ENCODE peak calls at places on chromosomes 6 and 20, in seven cellular contexts. T is left ventricle myocardium inferior, R is astrocyte, J is GM23338, V is gastrocnemius medialis, G is breast epithelium, L is NT2/D1. D is an unnamed sample.

GRCh38 chr20:2210646-2211556 is 84.9 kb upstream of the TGM3 start:
- DNase-seq in R (peak; percentile 65), G (no peak), T (peak; percentile 29), V (peak; percentile 17), L (no peak), J (peak; percentile 14), D (no peak)

GRCh38 chr20:24648481-24648880 is 179.1 kb downstream of the SYNDIG1 start:
- DNase-seq in T (no peak), L (no peak), G (no peak), V (no peak), J (no peak), R (no peak), D (no peak)

GRCh38 chr6:154435400-154435945 is 75.0 kb downstream of the CNKSR3 start:
- DNase-seq in G (no peak), T (no peak), R (peak; percentile 16), J (no peak), V (no peak), L (no peak), D (no peak)

GRCh38 chr20:4225778-4226177 is 210.4 kb upstream of the RNF24 start:
- DNase-seq in L (no peak), V (no peak), J (no peak), G (no peak), T (no peak), R (peak; percentile 99), D (no peak)

GRCh38 chr6:134240664-134241431 is 77.1 kb downstream of the SGK1 start:
- DNase-seq in L (no peak), T (peak; percentile 61), G (no peak), R (no peak), J (no peak), V (peak; percentile 47), D (no peak)

GRCh38 chr6:35449287-35449881 is 2.8 kb upstream of the FANCE start:
- DNase-seq in L (no peak), V (no peak), T (no peak), G (no peak), R (peak; percentile 38), J (peak; percentile 93), D (no peak)

GRCh38 chr6:40998661-40999060 is 40.4 kb downstream of the UNC5CL start:
- DNase-seq in V (peak; percentile 34), J (no peak), G (no peak), R (no peak), L (no peak), T (no peak), D (no peak)

GRCh38 chr6:152301806-152302568 is 335.2 kb downstream of the SYNE1 start:
- DNase-seq in L (peak; percentile 75), V (peak; percentile 76), G (peak; percentile 77), T (peak; percentile 89), J (peak; percentile 89), R (peak; percentile 84), D (peak; percentile 68)

GRCh38 chr20:47293524-47294157 is 62.9 kb downstream of the ZMYND8 start:
- DNase-seq in G (no peak), V (no peak), J (no peak), T (no peak), R (no peak), L (no peak), D (no peak)

GRCh38 chr20:47792021-47792618 is 6.8 kb upstream of the SULF2 start:
- DNase-seq in V (peak; percentile 78), G (peak; percentile 67), J (no peak), T (peak; percentile 64), R (peak; percentile 98), L (peak; percentile 59), D (no peak)

GRCh38 chr6:128265706-128266105 is 254.7 kb downstream of the PTPRK start:
- DNase-seq in V (no peak), J (no peak), R (no peak), L (no peak), G (no peak), T (no peak), D (no peak)

GRCh38 chr6:43495409-43495941 is 14.7 kb downstream of the LRRC73 start:
- DNase-seq in J (no peak), G (no peak), V (no peak), T (no peak), L (no peak), R (no peak), D (no peak)
- H3K4me1 ChIP-seq in J (peaks cover 16% of the 10 kb centered on the region), G (peaks cover 6% of the 10 kb centered on the region), V (peaks cover 31% of the 10 kb centered on the region), T (no peaks in the 10 kb centered on the region), L (peaks cover 12% of the 10 kb centered on the region), R (peaks cover 39% of the 10 kb centered on the region), D (peaks cover 50% of the 10 kb centered on the region)

GRCh38 chr6:31654574-31655348 is 933 bp upstream of the APOM start:
- DNase-seq in G (no peak), J (no peak), V (no peak), L (no peak), R (no peak), T (no peak), D (no peak)
- H3K4me1 ChIP-seq in G (peaks cover 15% of the 10 kb centered on the region), J (peaks cover 14% of the 10 kb centered on the region), V (peaks cover 39% of the 10 kb centered on the region), L (peaks cover 8% of the 10 kb centered on the region), R (peaks cover 39% of the 10 kb centered on the region), T (peaks cover 59% of the 10 kb centered on the region), D (peaks cover 12% of the 10 kb centered on the region)

GRCh38 chr6:149859368-149859767 is 4.8 kb downstream of the LRP11 start:
- DNase-seq in L (no peak), T (no peak), R (peak; percentile 61), J (no peak), V (peak; percentile 65), G (no peak), D (no peak)
- H3K4me1 ChIP-seq in L (peaks cover 5% of the 10 kb centered on the region), T (peaks cover 48% of the 10 kb centered on the region), R (peaks cover 45% of the 10 kb centered on the region), J (peaks cover 34% of the 10 kb centered on the region), V (peaks cover 28% of the 10 kb centered on the region), G (peaks cover 9% of the 10 kb centered on the region), D (peaks cover 56% of the 10 kb centered on the region)

GRCh38 chr6:13696226-13696625 is 15.4 kb downstream of the RANBP9 start:
- DNase-seq in L (no peak), R (peak; percentile 87), J (no peak), T (no peak), V (no peak), G (no peak), D (no peak)
- H3K4me1 ChIP-seq in L (no peaks in the 10 kb centered on the region), R (peaks cover 15% of the 10 kb centered on the region), J (peaks cover 26% of the 10 kb centered on the region), T (peaks cover 64% of the 10 kb centered on the region), V (peaks cover 43% of the 10 kb centered on the region), G (no peaks in the 10 kb centered on the region), D (no peaks in the 10 kb centered on the region)

DNA sequence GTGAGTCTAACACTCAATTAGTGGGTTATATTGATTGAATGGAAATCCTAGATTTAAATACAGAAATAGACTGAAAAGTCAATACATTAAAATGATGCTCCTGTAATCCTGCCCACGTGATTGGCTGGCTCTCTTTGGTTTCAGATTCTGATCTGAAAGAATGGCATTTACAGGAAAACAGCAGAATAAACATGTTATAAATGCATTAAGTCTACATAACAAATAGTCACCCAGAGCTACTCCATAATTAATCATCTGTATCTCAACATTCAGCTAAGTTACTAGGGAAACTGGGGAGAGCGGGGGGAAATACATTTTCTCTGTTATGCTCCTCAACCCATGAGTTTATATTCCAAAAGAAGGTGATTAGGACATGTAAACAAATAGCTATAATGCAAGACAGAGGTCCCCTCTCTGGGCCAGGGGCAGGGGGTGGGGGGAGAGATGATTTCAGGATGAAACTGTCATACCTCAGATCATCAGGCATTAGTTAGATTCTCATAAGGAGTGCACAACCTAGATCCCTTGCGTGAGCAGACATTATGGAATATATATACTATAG is 58.5 kb downstream of the MAP7 start:
- DNase-seq in V (no peak), J (no peak), L (no peak), R (no peak), T (no peak), G (no peak), D (no peak)
- H3K4me1 ChIP-seq in V (no peaks in the 10 kb centered on the region), J (peaks cover 27% of the 10 kb centered on the region), L (no peaks in the 10 kb centered on the region), R (no peaks in the 10 kb centered on the region), T (peaks cover 1% of the 10 kb centered on the region), G (no peaks in the 10 kb centered on the region), D (peaks cover 7% of the 10 kb centered on the region)

DNA sequence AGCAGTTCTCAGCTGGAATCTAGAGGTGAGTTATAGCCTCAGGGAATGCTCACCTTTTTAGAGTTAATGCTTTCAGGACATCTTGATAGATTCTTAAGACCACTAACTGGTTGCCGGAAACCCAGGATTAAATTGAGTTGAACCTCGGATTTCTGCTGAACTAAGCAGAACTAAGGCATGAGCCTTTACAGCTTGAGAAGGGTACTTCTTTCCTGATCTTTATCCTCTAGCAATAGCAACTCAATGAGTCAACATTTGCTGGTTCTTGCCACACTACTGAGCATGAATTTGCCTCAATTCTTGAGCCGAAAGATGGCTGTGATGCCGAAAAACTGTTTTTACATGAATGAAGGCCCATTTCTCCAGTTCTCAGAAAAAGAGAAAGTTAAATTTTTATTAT is 120.5 kb downstream of the LRRC1 start:
- DNase-seq in L (no peak), T (no peak), R (no peak), V (no peak), G (no peak), J (no peak), D (no peak)
- H3K4me1 ChIP-seq in L (no peaks in the 10 kb centered on the region), T (peaks cover 4% of the 10 kb centered on the region), R (no peaks in the 10 kb centered on the region), V (no peaks in the 10 kb centered on the region), G (peaks cover 5% of the 10 kb centered on the region), J (peaks cover 4% of the 10 kb centered on the region), D (no peaks in the 10 kb centered on the region)